ENCODE peak calls at places on chromosomes 6 and 20, in seven cellular contexts. X is ascending aorta, T is A549, V is adrenal gland, S is right atrium auricular region, D is tibial artery, Y is IMR-90. I is an unnamed sample. For H3K9me3, the result is how much of the 10 kb centered on the place peaks cover.

GRCh38 chr20:17874271-17875105 is 94.1 kb downstream of the SNX5 start:
- DNase-seq in X (no peak), T (no peak), V (no peak), S (no peak), D (no peak), Y (no peak), I (no peak)

GRCh38 chr20:57289401-57290177 is 23.1 kb upstream of the BMP7 start:
- DNase-seq in X (no peak), T (no peak), V (no peak), S (no peak), D (no peak), Y (peak), I (no peak)

GRCh38 chr6:100470721-100471120 is 6.0 kb upstream of the SIM1 start:
- DNase-seq in X (no peak), T (no peak), V (no peak), S (no peak), D (no peak), Y (no peak), I (no peak)

GRCh38 chr6:52020961-52021570 is 66.3 kb downstream of the PKHD1 start:
- DNase-seq in X (no peak), T (peak), V (no peak), S (no peak), D (no peak), Y (peak), I (no peak)

GRCh38 chr6:54010340-54011276 is 100.6 kb upstream of the MLIP start:
- DNase-seq in X (no peak), T (no peak), V (peak), S (no peak), D (no peak), Y (no peak), I (peak)

GRCh38 chr6:45689926-45690615 is 312.3 kb upstream of the SUPT3H start:
- DNase-seq in X (no peak), T (no peak), V (no peak), S (no peak), D (no peak), Y (no peak), I (no peak)

GRCh38 chr6:17012421-17013225 is 89.2 kb upstream of the STMND1 start:
- DNase-seq in X (no peak), T (no peak), V (no peak), S (no peak), D (peak), Y (peak), I (no peak)

GRCh38 chr6:66481216-66481615 is 774.2 kb upstream of the EYS start:
- DNase-seq in X (no peak), T (no peak), V (no peak), S (no peak), D (no peak), Y (no peak), I (no peak)

GRCh38 chr6:42177514-42178364 is 4.6 kb downstream of the GUCA1A start:
- DNase-seq in X (no peak), T (no peak), V (no peak), S (no peak), D (no peak), Y (no peak), I (no peak)

GRCh38 chr6:89501239-89501638 is 68.3 kb downstream of the ANKRD6 start:
- DNase-seq in X (no peak), T (no peak), V (no peak), S (no peak), D (no peak), Y (no peak), I (no peak)

GRCh38 chr6:117502580-117502979 is 20.1 kb downstream of the DCBLD1 start:
- DNase-seq in X (no peak), T (no peak), V (no peak), S (no peak), D (no peak), Y (peak), I (no peak)

GRCh38 chr6:7404546-7404945 is 14.9 kb downstream of the RIOK1 start:
- DNase-seq in X (no peak), T (no peak), V (no peak), S (no peak), D (no peak), Y (no peak), I (no peak)

GRCh38 chr20:62782149-62782892 is 14.0 kb upstream of the MRGBP start:
- DNase-seq in X (no peak), T (no peak), V (no peak), S (no peak), D (no peak), Y (no peak), I (no peak)

GRCh38 chr6:22149501-22150490 is 147.0 kb downstream of the PRL start:
- DNase-seq in X (no peak), T (no peak), V (peak), S (no peak), D (no peak), Y (peak), I (no peak)

GRCh38 chr6:119495230-119495683 is 145.7 kb upstream of the MAN1A1 start:
- DNase-seq in X (no peak), T (no peak), V (peak), S (no peak), D (no peak), Y (no peak), I (peak)

GRCh38 chr20:58995461-58996225 is 11.4 kb downstream of the CTSZ start:
- DNase-seq in X (no peak), T (peak), V (no peak), S (no peak), D (no peak), Y (no peak), I (no peak)

GRCh38 chr6:33091957-33092356 is 16.2 kb downstream of the HLA-DPB1 start:
- DNase-seq in X (no peak), T (peak), V (peak), S (no peak), D (no peak), Y (no peak), I (peak)

GRCh38 chr6:46926481-46926880 is 4.7 kb upstream of the ADGRF5 start:
- DNase-seq in X (no peak), T (peak), V (no peak), S (no peak), D (no peak), Y (peak), I (no peak)

GRCh38 chr6:169044376-169045230 is 209.0 kb downstream of the THBS2 start:
- DNase-seq in X (no peak), T (no peak), V (no peak), S (no peak), D (no peak), Y (no peak), I (no peak)

GRCh38 chr6:155228549-155229166 is 35.2 kb upstream of the CLDN20 start:
- DNase-seq in X (no peak), T (no peak), V (no peak), S (no peak), D (no peak), Y (peak), I (no peak)

GRCh38 chr6:36853325-36853724 is 14.1 kb upstream of the CPNE5 start:
- DNase-seq in X (peak), T (no peak), V (peak), S (peak), D (peak), Y (peak), I (no peak)

GRCh38 chr20:57567471-57568079 is 6.7 kb downstream of the PCK1 start:
- DNase-seq in X (no peak), T (no peak), V (no peak), S (no peak), D (no peak), Y (no peak), I (no peak)

GRCh38 chr20:56861590-56861989 is 232.5 kb downstream of the TFAP2C start:
- DNase-seq in X (no peak), T (no peak), V (no peak), S (no peak), D (no peak), Y (no peak), I (no peak)

GRCh38 chr6:6699741-6700367 is 111.3 kb downstream of the LY86 start:
- DNase-seq in X (peak), T (peak), V (peak), S (peak), D (peak), Y (peak), I (peak)

GRCh38 chr6:80639243-80639642 is 532.8 kb downstream of the BCKDHB start:
- DNase-seq in X (no peak), T (peak), V (no peak), S (no peak), D (no peak), Y (peak), I (no peak)

GRCh38 chr6:132023490-132023889 is 72.3 kb upstream of the CCN2 start:
- DNase-seq in X (no peak), T (no peak), V (no peak), S (no peak), D (no peak), Y (no peak), I (no peak)

GRCh38 chr6:56798163-56798562 is 155.5 kb upstream of the DST start:
- DNase-seq in X (no peak), T (no peak), V (no peak), S (no peak), D (no peak), Y (peak), I (no peak)

GRCh38 chr6:25127433-25127832 is 151.7 kb upstream of the CARMIL1 start:
- DNase-seq in X (no peak), T (no peak), V (no peak), S (no peak), D (no peak), Y (no peak), I (no peak)

GRCh38 chr6:86477510-86478166 is 459.7 kb upstream of the HTR1E start:
- DNase-seq in X (no peak), T (no peak), V (no peak), S (no peak), D (no peak), Y (no peak), I (no peak)

GRCh38 chr6:28634758-28635546 is 109.3 kb downstream of the GPX5 start:
- DNase-seq in X (no peak), T (peak), V (no peak), S (peak), D (no peak), Y (no peak), I (peak)

GRCh38 chr6:47106721-47107197 is 64.6 kb upstream of the ADGRF1 start:
- DNase-seq in X (no peak), T (peak), V (no peak), S (no peak), D (no peak), Y (no peak), I (no peak)

GRCh38 chr6:142146828-142147662 is at the start of the genes NMBR and VTA1:
- DNase-seq in X (peak), T (peak), V (peak), S (peak), D (peak), Y (peak), I (peak)

GRCh38 chr6:169723200-169723909 is 945 bp downstream of the PHF10 start:
- DNase-seq in X (peak), T (peak), V (peak), S (peak), D (peak), Y (peak), I (peak)

GRCh38 chr6:22906091-22906549 is 336.8 kb downstream of the HDGFL1 start:
- DNase-seq in X (no peak), T (peak), V (no peak), S (no peak), D (no peak), Y (no peak), I (no peak)

GRCh38 chr20:49656304-49656703 is 57.4 kb downstream of the B4GALT5 start:
- DNase-seq in X (no peak), T (no peak), V (no peak), S (no peak), D (no peak), Y (peak), I (peak)
- H3K4me3 ChIP-seq in X (no peak), T (no peak), V (no peak), S (no peak), D (no peak), Y (no peak), I (no peak)

GRCh38 chr6:109527989-109528388 is 45.0 kb upstream of the ZBTB24 start:
- DNase-seq in X (no peak), T (peak), V (no peak), S (no peak), D (no peak), Y (peak), I (no peak)
- TF ChIP-seq CTCF in X (no peak), T (no peak), V (no peak), S (no peak), D (no peak), Y (peak), I (no peak)

GRCh38 chr6:8574311-8574710 is 139.0 kb upstream of the SLC35B3 start:
- DNase-seq in X (no peak), T (no peak), V (no peak), S (no peak), D (no peak), Y (no peak), I (no peak)
- H3K9me3 ChIP-seq in X (under half), T (under half), V (under half), S (under half), D (under half), Y (under half), I (under half)

GRCh38 chr6:146026873-146027272 is 2.0 kb upstream of the GRM1 start:
- DNase-seq in X (no peak), T (no peak), V (no peak), S (no peak), D (no peak), Y (no peak), I (no peak)

GRCh38 chr6:146029573-146030184 is 817 bp downstream of the GRM1 start:
- DNase-seq in X (no peak), T (no peak), V (no peak), S (no peak), D (no peak), Y (no peak), I (no peak)

GRCh38 chr6:146028835-146029572 is at the start of gene GRM1:
- DNase-seq in X (no peak), T (no peak), V (no peak), S (no peak), D (no peak), Y (no peak), I (no peak)

GRCh38 chr6:146027586-146028249 is 1.1 kb upstream of the GRM1 start:
- DNase-seq in X (no peak), T (peak), V (no peak), S (no peak), D (no peak), Y (no peak), I (no peak)

GRCh38 chr6:146028250-146028789 is 542 bp upstream of the GRM1 start:
- DNase-seq in X (no peak), T (peak), V (peak), S (no peak), D (peak), Y (peak), I (peak)
- H3K4me3 ChIP-seq in X (peak), T (no peak), V (no peak), S (no peak), D (no peak), Y (no peak), I (no peak)

DNA sequence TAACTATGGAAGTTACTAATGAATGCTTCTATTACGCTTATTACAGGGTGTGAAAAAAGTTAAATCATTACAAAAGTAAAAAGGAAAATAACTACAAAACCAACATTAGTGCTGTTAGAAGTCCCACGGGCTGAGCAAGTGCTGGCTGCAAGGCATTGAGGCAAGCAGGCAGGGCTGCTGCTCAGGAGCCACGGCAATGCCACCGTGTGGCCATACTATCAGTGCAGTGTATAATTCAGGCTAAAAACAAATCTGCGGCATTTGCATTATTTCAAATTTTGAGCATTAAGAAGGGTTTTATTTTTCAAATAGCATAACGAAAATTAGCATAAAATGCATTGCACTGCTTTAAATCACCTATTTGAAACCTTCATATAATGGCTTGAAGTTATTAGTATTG is 17.1 kb downstream of the IFNGR1 start:
- DNase-seq in X (no peak), T (peak), V (no peak), S (no peak), D (no peak), Y (no peak), I (no peak)
- TF ChIP-seq CTCF in X (peak), T (peak), V (no peak), S (peak), D (no peak), Y (no peak), I (peak)

GRCh38 chr6:83757021-83757420 is 48.1 kb upstream of the SNAP91 start:
- DNase-seq in X (no peak), T (no peak), V (no peak), S (no peak), D (no peak), Y (no peak), I (no peak)
- H3K9me3 ChIP-seq in X (under half), T (under half), V (under half), S (under half), D (under half), Y (under half), I (under half)

GRCh38 chr6:146913842-146914562 is 290.2 kb upstream of the STXBP5 start:
- DNase-seq in X (peak), T (peak), V (peak), S (peak), D (peak), Y (peak), I (peak)
- H3K4me3 ChIP-seq in X (peak), T (peak), V (no peak), S (no peak), D (peak), Y (peak), I (no peak)

I was measured in body of pancreas.